ENCODE peak calls at places on chromosomes 3 and 15, in five cellular contexts. F is effector CD4-positive, alpha-beta T cell; E is endothelial cell of umbilical vein; S is retinal pigment epithelial cell; V is fibroblast of gingiva. K is an unnamed sample.

GRCh38 chr15:22265056-22265945 is 185.0 kb downstream of the OR4M2 start:
- DNase-seq in F (no peak), V (no peak), S (no peak), E (no peak), K (no peak)

GRCh38 chr15:32677238-32677750 is 35.8 kb downstream of the SCG5 start:
- DNase-seq in E (no peak), V (peak; percentile 78), S (no peak), F (no peak), K (no peak)

GRCh38 chr15:92111756-92112155 is 258.2 kb downstream of the SLCO3A1 start:
- DNase-seq in V (peak; percentile 47), E (no peak), S (no peak), F (no peak), K (no peak)

GRCh38 chr3:98339031-98339430 is 14.6 kb upstream of the OR5K4 start:
- DNase-seq in V (no peak), E (no peak), F (no peak), S (no peak), K (no peak)

GRCh38 chr3:61955483-61955882 is 394.1 kb downstream of the PTPRG start:
- DNase-seq in V (no peak), F (no peak), S (no peak), E (no peak), K (no peak)

GRCh38 chr15:80179025-80179759 is 26.4 kb downstream of the FAH start:
- DNase-seq in E (peak; percentile 91), S (peak; percentile 77), V (peak; percentile 83), F (no peak), K (peak; percentile 84)

GRCh38 chr3:13684854-13685253 is 135.9 kb downstream of the FBLN2 start:
- DNase-seq in V (no peak), F (no peak), S (no peak), E (no peak), K (no peak)

GRCh38 chr3:28301607-28302158 is 46.8 kb upstream of the ZCWPW2 start:
- DNase-seq in E (peak; percentile 25), V (no peak), S (no peak), F (no peak), K (no peak)

GRCh38 chr15:84604804-84605203 is 4.0 kb downstream of the ZSCAN2 start:
- DNase-seq in V (no peak), S (peak; percentile 43), E (no peak), F (no peak), K (no peak)

GRCh38 chr3:191246628-191247027 is 47.6 kb downstream of the OSTN start:
- DNase-seq in S (peak; percentile 93), F (no peak), V (peak; percentile 14), E (peak; percentile 19), K (no peak)

GRCh38 chr3:5389057-5389456 is 201.6 kb downstream of the EDEM1 start:
- DNase-seq in V (no peak), E (no peak), S (no peak), F (no peak), K (peak; percentile 63)

GRCh38 chr3:12638105-12638504 is 25.8 kb downstream of the RAF1 start:
- DNase-seq in V (peak; percentile 50), E (no peak), S (no peak), F (no peak), K (no peak)

GRCh38 chr3:138547342-138547975 is 46.6 kb downstream of the CEP70 start:
- DNase-seq in S (no peak), E (no peak), V (no peak), F (no peak), K (no peak)

GRCh38 chr15:74955796-74956647 is 550 bp downstream of the RPP25 start:
- DNase-seq in S (no peak), E (peak; percentile 79), F (peak; percentile 41), V (peak; percentile 75), K (no peak)

K was measured in epithelial cell of proximal tubule.